ENCODE peak calls at places on chromosomes 1 and 21, in nine cellular contexts. One of them, this sample, is unnamed.

GRCh38 chr1:7754234-7754633 is 16.9 kb upstream of the VAMP3 start:
- DNase-seq in psoas muscle: no peak
- DNase-seq in ovary: no peak
- DNase-seq in B cell: no peak
- DNase-seq in fibroblast of pulmonary artery: no peak
- DNase-seq in PC-3: no peak
- DNase-seq in omental fat pad: no peak
- DNase-seq in sigmoid colon: no peak
- DNase-seq in glutamatergic neuron: no peak
- DNase-seq in this sample: no peak

GRCh38 chr1:235597867-235598553 is 51.6 kb downstream of the GNG4 start:
- DNase-seq in omental fat pad: no peak
- DNase-seq in glutamatergic neuron: no peak
- DNase-seq in PC-3: peak
- DNase-seq in fibroblast of pulmonary artery: peak
- DNase-seq in B cell: no peak
- DNase-seq in sigmoid colon: no peak
- DNase-seq in psoas muscle: no peak
- DNase-seq in ovary: no peak
- DNase-seq in this sample: no peak

GRCh38 chr21:35810431-35810970 is 249.8 kb downstream of the SETD4 start:
- DNase-seq in ovary: no peak
- DNase-seq in sigmoid colon: no peak
- DNase-seq in omental fat pad: no peak
- DNase-seq in B cell: no peak
- DNase-seq in fibroblast of pulmonary artery: no peak
- DNase-seq in PC-3: no peak
- DNase-seq in psoas muscle: no peak
- DNase-seq in glutamatergic neuron: no peak
- DNase-seq in this sample: no peak

GRCh38 chr1:5847013-5847654 is 145.1 kb downstream of the NPHP4 start:
- DNase-seq in psoas muscle: no peak
- DNase-seq in sigmoid colon: no peak
- DNase-seq in glutamatergic neuron: no peak
- DNase-seq in ovary: no peak
- DNase-seq in B cell: no peak
- DNase-seq in PC-3: no peak
- DNase-seq in omental fat pad: no peak
- DNase-seq in fibroblast of pulmonary artery: peak
- DNase-seq in this sample: no peak

GRCh38 chr1:206674745-206675175 is 9.9 kb upstream of the MAPKAPK2 start:
- DNase-seq in glutamatergic neuron: no peak
- DNase-seq in fibroblast of pulmonary artery: peak
- DNase-seq in psoas muscle: peak
- DNase-seq in PC-3: peak
- DNase-seq in omental fat pad: peak
- DNase-seq in B cell: no peak
- DNase-seq in sigmoid colon: peak
- DNase-seq in ovary: peak
- DNase-seq in this sample: peak

GRCh38 chr1:151980287-151981177 is 13.1 kb downstream of the S100A10 start:
- DNase-seq in glutamatergic neuron: no peak
- DNase-seq in PC-3: peak
- DNase-seq in sigmoid colon: no peak
- DNase-seq in ovary: no peak
- DNase-seq in fibroblast of pulmonary artery: peak
- DNase-seq in omental fat pad: no peak
- DNase-seq in B cell: no peak
- DNase-seq in psoas muscle: peak
- DNase-seq in this sample: no peak

GRCh38 chr1:151377150-151377884 is 4.8 kb upstream of the SELENBP1 start:
- DNase-seq in psoas muscle: no peak
- DNase-seq in sigmoid colon: no peak
- DNase-seq in ovary: no peak
- DNase-seq in B cell: no peak
- DNase-seq in omental fat pad: no peak
- DNase-seq in fibroblast of pulmonary artery: no peak
- DNase-seq in PC-3: no peak
- DNase-seq in glutamatergic neuron: no peak
- DNase-seq in this sample: no peak

GRCh38 chr1:117928881-117929339 is 511 bp downstream of the GDAP2 start:
- DNase-seq in glutamatergic neuron: peak
- DNase-seq in ovary: no peak
- DNase-seq in PC-3: peak
- DNase-seq in omental fat pad: peak
- DNase-seq in sigmoid colon: peak
- DNase-seq in fibroblast of pulmonary artery: peak
- DNase-seq in B cell: no peak
- DNase-seq in psoas muscle: peak
- DNase-seq in this sample: peak

GRCh38 chr1:205301220-205301821 is 20.2 kb downstream of the NUAK2 start:
- DNase-seq in glutamatergic neuron: peak
- DNase-seq in psoas muscle: no peak
- DNase-seq in PC-3: peak
- DNase-seq in B cell: peak
- DNase-seq in ovary: peak
- DNase-seq in fibroblast of pulmonary artery: peak
- DNase-seq in sigmoid colon: no peak
- DNase-seq in omental fat pad: no peak
- DNase-seq in this sample: peak

GRCh38 chr21:27261676-27262075 is 294.8 kb upstream of the ADAMTS5 start:
- DNase-seq in B cell: no peak
- DNase-seq in ovary: no peak
- DNase-seq in sigmoid colon: no peak
- DNase-seq in glutamatergic neuron: no peak
- DNase-seq in PC-3: no peak
- DNase-seq in omental fat pad: no peak
- DNase-seq in fibroblast of pulmonary artery: no peak
- DNase-seq in psoas muscle: no peak
- DNase-seq in this sample: no peak

GRCh38 chr1:77434972-77435371 is 153.2 kb downstream of the AK5 start:
- DNase-seq in fibroblast of pulmonary artery: no peak
- DNase-seq in B cell: no peak
- DNase-seq in ovary: no peak
- DNase-seq in omental fat pad: no peak
- DNase-seq in glutamatergic neuron: no peak
- DNase-seq in psoas muscle: no peak
- DNase-seq in PC-3: no peak
- DNase-seq in sigmoid colon: no peak
- DNase-seq in this sample: no peak

GRCh38 chr1:20266141-20266540 is 24.5 kb upstream of the VWA5B1 start:
- DNase-seq in ovary: no peak
- DNase-seq in PC-3: peak
- DNase-seq in glutamatergic neuron: no peak
- DNase-seq in B cell: no peak
- DNase-seq in sigmoid colon: no peak
- DNase-seq in psoas muscle: no peak
- DNase-seq in fibroblast of pulmonary artery: peak
- DNase-seq in omental fat pad: no peak
- DNase-seq in this sample: no peak

GRCh38 chr1:44645466-44646244 is 28.6 kb downstream of the TMEM53 start:
- DNase-seq in fibroblast of pulmonary artery: no peak
- DNase-seq in glutamatergic neuron: no peak
- DNase-seq in sigmoid colon: peak
- DNase-seq in PC-3: no peak
- DNase-seq in omental fat pad: no peak
- DNase-seq in psoas muscle: peak
- DNase-seq in B cell: no peak
- DNase-seq in ovary: peak
- DNase-seq in this sample: no peak

GRCh38 chr1:108896160-108897150 is 19.7 kb downstream of the GPSM2 start:
- DNase-seq in ovary: no peak
- DNase-seq in PC-3: no peak
- DNase-seq in B cell: no peak
- DNase-seq in fibroblast of pulmonary artery: peak
- DNase-seq in glutamatergic neuron: no peak
- DNase-seq in sigmoid colon: peak
- DNase-seq in omental fat pad: no peak
- DNase-seq in psoas muscle: peak
- DNase-seq in this sample: no peak

GRCh38 chr1:26302733-26303405 is 3.6 kb downstream of the UBXN11 start:
- DNase-seq in fibroblast of pulmonary artery: peak
- DNase-seq in B cell: no peak
- DNase-seq in psoas muscle: peak
- DNase-seq in omental fat pad: no peak
- DNase-seq in glutamatergic neuron: no peak
- DNase-seq in ovary: no peak
- DNase-seq in PC-3: peak
- DNase-seq in sigmoid colon: no peak
- DNase-seq in this sample: no peak

GRCh38 chr1:211606914-211607751 is 28.2 kb upstream of the SLC30A1 start:
- DNase-seq in B cell: peak
- DNase-seq in PC-3: no peak
- DNase-seq in fibroblast of pulmonary artery: peak
- DNase-seq in glutamatergic neuron: no peak
- DNase-seq in omental fat pad: no peak
- DNase-seq in psoas muscle: no peak
- DNase-seq in sigmoid colon: no peak
- DNase-seq in ovary: no peak
- DNase-seq in this sample: peak

GRCh38 chr1:112337028-112337531 is 58.9 kb upstream of the CTTNBP2NL start:
- DNase-seq in psoas muscle: peak
- DNase-seq in ovary: no peak
- DNase-seq in PC-3: peak
- DNase-seq in fibroblast of pulmonary artery: peak
- DNase-seq in sigmoid colon: peak
- DNase-seq in B cell: no peak
- DNase-seq in glutamatergic neuron: peak
- DNase-seq in omental fat pad: no peak
- DNase-seq in this sample: peak

GRCh38 chr1:7583291-7584096 is 187.6 kb upstream of the VAMP3 start:
- DNase-seq in B cell: no peak
- DNase-seq in glutamatergic neuron: no peak
- DNase-seq in fibroblast of pulmonary artery: no peak
- DNase-seq in sigmoid colon: peak
- DNase-seq in ovary: peak
- DNase-seq in PC-3: no peak
- DNase-seq in psoas muscle: no peak
- DNase-seq in omental fat pad: no peak
- DNase-seq in this sample: no peak

DNA sequence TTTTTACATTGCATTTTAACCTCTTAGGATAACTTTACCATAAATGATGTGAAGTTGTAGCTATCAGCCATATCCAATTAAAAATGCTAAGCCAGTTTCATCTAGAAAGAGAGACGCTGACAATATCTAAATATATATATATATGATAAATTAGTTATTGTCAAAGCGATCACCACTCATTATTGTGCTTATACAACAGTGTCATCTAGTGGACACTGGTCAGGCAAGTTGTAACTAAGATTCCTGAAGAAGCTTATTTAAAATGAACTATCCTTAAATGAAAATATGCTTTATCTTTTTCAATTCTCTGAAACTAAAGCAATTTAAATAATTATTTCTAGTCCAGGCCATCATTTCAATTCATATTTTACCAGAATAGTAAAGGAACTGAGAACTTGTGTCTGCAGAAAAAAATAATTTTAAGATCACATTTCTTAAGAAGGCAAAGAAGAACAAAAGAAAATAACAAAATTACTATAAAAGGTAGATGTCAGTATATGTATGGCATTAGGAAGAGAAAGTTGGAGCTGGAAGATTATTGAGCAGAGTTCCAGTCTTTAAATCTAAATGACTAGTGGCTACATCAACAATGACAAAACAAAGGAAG is 193.3 kb upstream of the SNX7 start:
- DNase-seq in sigmoid colon: no peak
- DNase-seq in psoas muscle: no peak
- DNase-seq in fibroblast of pulmonary artery: peak
- DNase-seq in glutamatergic neuron: no peak
- DNase-seq in ovary: no peak
- DNase-seq in omental fat pad: no peak
- DNase-seq in B cell: no peak
- DNase-seq in PC-3: peak
- DNase-seq in this sample: no peak
- TF ChIP-seq CTCF in sigmoid colon: no peak
- TF ChIP-seq CTCF in psoas muscle: peak
- TF ChIP-seq CTCF in fibroblast of pulmonary artery: peak
- TF ChIP-seq CTCF in glutamatergic neuron: peak
- TF ChIP-seq CTCF in ovary: no peak
- TF ChIP-seq CTCF in omental fat pad: no peak
- TF ChIP-seq CTCF in B cell: no peak
- TF ChIP-seq CTCF in PC-3: peak
- TF ChIP-seq CTCF in this sample: peak

DNA sequence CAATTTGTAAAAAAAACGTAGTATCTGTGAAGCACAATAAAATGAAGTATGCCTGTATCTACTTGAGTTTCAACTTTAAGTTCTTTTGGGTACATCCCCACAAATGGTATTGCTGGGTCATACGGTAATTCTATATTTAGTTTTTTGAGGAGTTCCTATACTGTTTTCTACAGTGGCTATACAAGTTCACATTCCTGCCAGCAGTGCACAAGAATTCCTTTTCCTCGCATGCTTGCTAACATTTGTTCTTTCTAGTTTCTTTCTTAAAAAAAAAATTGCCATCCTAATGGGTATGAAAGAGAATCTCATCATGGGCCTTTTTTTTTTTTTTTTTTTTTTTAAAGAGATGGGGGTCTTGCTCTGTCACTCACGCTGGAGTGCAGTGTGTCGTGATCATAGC is 41.9 kb downstream of the UCK2 start:
- DNase-seq in omental fat pad: no peak
- DNase-seq in PC-3: no peak
- DNase-seq in glutamatergic neuron: no peak
- DNase-seq in sigmoid colon: no peak
- DNase-seq in fibroblast of pulmonary artery: peak
- DNase-seq in B cell: no peak
- DNase-seq in psoas muscle: no peak
- DNase-seq in ovary: no peak
- DNase-seq in this sample: no peak
- TF ChIP-seq CTCF in omental fat pad: no peak
- TF ChIP-seq CTCF in PC-3: no peak
- TF ChIP-seq CTCF in glutamatergic neuron: no peak
- TF ChIP-seq CTCF in sigmoid colon: no peak
- TF ChIP-seq CTCF in fibroblast of pulmonary artery: peak
- TF ChIP-seq CTCF in B cell: no peak
- TF ChIP-seq CTCF in psoas muscle: peak
- TF ChIP-seq CTCF in ovary: no peak
- TF ChIP-seq CTCF in this sample: no peak

GRCh38 chr1:234478481-234479309 is at the start of gene TARBP1:
- DNase-seq in PC-3: peak
- DNase-seq in omental fat pad: no peak
- DNase-seq in B cell: peak
- DNase-seq in psoas muscle: peak
- DNase-seq in sigmoid colon: peak
- DNase-seq in glutamatergic neuron: peak
- DNase-seq in ovary: peak
- DNase-seq in fibroblast of pulmonary artery: peak
- DNase-seq in this sample: peak
- TF ChIP-seq CTCF in PC-3: no peak
- TF ChIP-seq CTCF in omental fat pad: no peak
- TF ChIP-seq CTCF in B cell: no peak
- TF ChIP-seq CTCF in psoas muscle: no peak
- TF ChIP-seq CTCF in sigmoid colon: no peak
- TF ChIP-seq CTCF in glutamatergic neuron: no peak
- TF ChIP-seq CTCF in ovary: peak
- TF ChIP-seq CTCF in fibroblast of pulmonary artery: no peak
- TF ChIP-seq CTCF in this sample: no peak

DNA sequence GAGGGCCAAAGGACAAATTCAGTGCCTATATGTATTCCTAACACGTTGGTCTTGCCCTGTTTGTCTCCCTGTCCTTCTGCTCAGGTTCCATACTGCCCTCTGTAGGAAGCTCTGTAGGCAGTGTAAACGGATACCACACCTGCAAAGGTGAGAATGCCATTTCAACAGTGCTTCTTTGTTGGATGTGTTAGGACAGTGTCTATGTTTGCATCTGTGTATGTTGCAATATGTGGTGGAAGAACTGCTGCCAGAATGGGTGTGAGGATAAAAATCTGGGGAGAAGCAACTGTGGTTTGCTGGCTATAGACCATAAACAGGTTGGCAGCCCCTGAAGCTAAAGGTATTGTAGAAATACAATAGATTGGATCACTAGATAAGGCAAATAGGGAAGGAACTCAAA is 113.1 kb upstream of the BMP8A start:
- DNase-seq in glutamatergic neuron: no peak
- DNase-seq in PC-3: peak
- DNase-seq in ovary: no peak
- DNase-seq in B cell: no peak
- DNase-seq in omental fat pad: no peak
- DNase-seq in fibroblast of pulmonary artery: no peak
- DNase-seq in psoas muscle: no peak
- DNase-seq in sigmoid colon: no peak
- DNase-seq in this sample: no peak
- TF ChIP-seq CTCF in glutamatergic neuron: no peak
- TF ChIP-seq CTCF in PC-3: peak
- TF ChIP-seq CTCF in ovary: no peak
- TF ChIP-seq CTCF in B cell: no peak
- TF ChIP-seq CTCF in omental fat pad: no peak
- TF ChIP-seq CTCF in fibroblast of pulmonary artery: peak
- TF ChIP-seq CTCF in psoas muscle: no peak
- TF ChIP-seq CTCF in sigmoid colon: no peak
- TF ChIP-seq CTCF in this sample: no peak

This sample was measured in lung.